ENCODE peak calls at places on chromosomes 16 and 17, in six cellular contexts. One of them, this sample, is unnamed.

GRCh38 chr16:87311387-87311786 is 5.8 kb downstream of the C16orf95 start:
- DNase-seq in NCI-H510A: no peak
- DNase-seq in CD8-positive, alpha-beta memory T cell: no peak
- DNase-seq in HFF-Myc: no peak
- DNase-seq in M059J: no peak
- DNase-seq in GM23338: no peak
- DNase-seq in this sample: no peak

GRCh38 chr16:81265658-81266451 is 27.4 kb downstream of the BCO1 start:
- DNase-seq in NCI-H510A: no peak
- DNase-seq in CD8-positive, alpha-beta memory T cell: no peak
- DNase-seq in HFF-Myc: no peak
- DNase-seq in M059J: peak; percentile 20
- DNase-seq in GM23338: no peak
- DNase-seq in this sample: no peak

GRCh38 chr16:86519649-86520316 is 9.5 kb downstream of the FOXF1 start:
- DNase-seq in NCI-H510A: no peak
- DNase-seq in CD8-positive, alpha-beta memory T cell: peak; percentile 60
- DNase-seq in HFF-Myc: no peak
- DNase-seq in M059J: peak; percentile 58
- DNase-seq in GM23338: peak; percentile 87
- DNase-seq in this sample: peak; percentile 39

GRCh38 chr16:625402-626173 is 5.2 kb upstream of the WFIKKN1 start:
- DNase-seq in NCI-H510A: no peak
- DNase-seq in CD8-positive, alpha-beta memory T cell: no peak
- DNase-seq in HFF-Myc: no peak
- DNase-seq in M059J: no peak
- DNase-seq in GM23338: no peak
- DNase-seq in this sample: no peak

GRCh38 chr17:78343433-78344201 is 16.3 kb downstream of the SOCS3 start:
- DNase-seq in NCI-H510A: no peak
- DNase-seq in CD8-positive, alpha-beta memory T cell: peak; percentile 86
- DNase-seq in HFF-Myc: no peak
- DNase-seq in M059J: peak; percentile 31
- DNase-seq in GM23338: peak; percentile 27
- DNase-seq in this sample: peak; percentile 71

GRCh38 chr16:66364117-66364958 is 2.2 kb upstream of the CDH5 start:
- DNase-seq in NCI-H510A: no peak
- DNase-seq in CD8-positive, alpha-beta memory T cell: no peak
- DNase-seq in HFF-Myc: no peak
- DNase-seq in M059J: no peak
- DNase-seq in GM23338: no peak
- DNase-seq in this sample: no peak

GRCh38 chr17:64507418-64507766 is 615 bp downstream of the CEP95 start:
- DNase-seq in NCI-H510A: peak; percentile 32
- DNase-seq in CD8-positive, alpha-beta memory T cell: peak; percentile 57
- DNase-seq in HFF-Myc: peak; percentile 61
- DNase-seq in M059J: peak; percentile 79
- DNase-seq in GM23338: peak; percentile 74
- DNase-seq in this sample: peak; percentile 28

GRCh38 chr17:65557349-65558310 is 3.8 kb downstream of the AXIN2 start:
- DNase-seq in NCI-H510A: no peak
- DNase-seq in CD8-positive, alpha-beta memory T cell: no peak
- DNase-seq in HFF-Myc: peak; percentile 25
- DNase-seq in M059J: peak; percentile 80
- DNase-seq in GM23338: no peak
- DNase-seq in this sample: no peak

GRCh38 chr17:16877102-16877501 is 94.8 kb downstream of the TNFRSF13B start:
- DNase-seq in NCI-H510A: no peak
- DNase-seq in CD8-positive, alpha-beta memory T cell: no peak
- DNase-seq in HFF-Myc: no peak
- DNase-seq in M059J: peak; percentile 29
- DNase-seq in GM23338: no peak
- DNase-seq in this sample: no peak